ENCODE peak calls at places on chromosomes 4 and X, in six cellular contexts. B, C, W, P, Y and Z are unnamed samples.

GRCh38 chr4:139609647-139610046 is 53.6 kb upstream of the SETD7 start:
- DNase-seq in B (no peak), C (no peak), W (peak; percentile 37), P (no peak), Y (no peak), Z (no peak)

GRCh38 chr4:78592104-78592783 is 40.7 kb downstream of the ANXA3 start:
- DNase-seq in B (peak; percentile 71), C (no peak), W (no peak), P (peak; percentile 45), Y (no peak), Z (peak; percentile 44)

GRCh38 chr4:168731006-168731636 is 234.3 kb downstream of the PALLD start:
- DNase-seq in B (no peak), C (no peak), W (no peak), P (no peak), Y (no peak), Z (no peak)

GRCh38 chrX:42803320-42803719 is 25.4 kb upstream of the PPP1R2C start:
- DNase-seq in B (no peak), C (no peak), W (no peak), P (no peak), Y (no peak), Z (no peak)

GRCh38 chr4:56909083-56909981 is 1.6 kb downstream of the REST start:
- DNase-seq in B (peak; percentile 77), C (peak; percentile 72), W (peak; percentile 64), P (no peak), Y (peak; percentile 73), Z (peak; percentile 78)

GRCh38 chr4:6355052-6355451 is 85.4 kb downstream of the WFS1 start:
- DNase-seq in B (no peak), C (no peak), W (peak; percentile 36), P (no peak), Y (no peak), Z (no peak)

GRCh38 chr4:2867758-2868491 is 24.3 kb downstream of the ADD1 start:
- DNase-seq in B (peak; percentile 77), C (no peak), W (peak; percentile 61), P (no peak), Y (no peak), Z (no peak)

GRCh38 chr4:28250646-28251045 is 1390.0 kb downstream of the STIM2 start:
- DNase-seq in B (no peak), C (no peak), W (peak; percentile 61), P (no peak), Y (no peak), Z (no peak)

GRCh38 chrX:18426004-18426320 is 554 bp downstream of the CDKL5 start:
- DNase-seq in B (no peak), C (no peak), W (no peak), P (no peak), Y (no peak), Z (peak; percentile 3)

GRCh38 chrX:141278306-141278705 is 36.0 kb upstream of the SPANXC start:
- DNase-seq in B (peak; percentile 68), C (no peak), W (peak; percentile 29), P (no peak), Y (no peak), Z (peak; percentile 1)

GRCh38 chrX:155231163-155231562 is 14.9 kb downstream of the VBP1 start:
- DNase-seq in B (no peak), C (no peak), W (no peak), P (no peak), Y (no peak), Z (peak; percentile 47)

GRCh38 chrX:65493431-65493830 is 41.2 kb downstream of the LAS1L start:
- DNase-seq in B (no peak), C (no peak), W (no peak), P (no peak), Y (no peak), Z (no peak)

GRCh38 chrX:9928083-9928482 is 39.1 kb upstream of the CLDN34 start:
- DNase-seq in B (peak; percentile 83), C (no peak), W (no peak), P (no peak), Y (no peak), Z (no peak)

GRCh38 chr4:150211016-150211415 is 132.8 kb downstream of the DCLK2 start:
- DNase-seq in B (no peak), C (no peak), W (no peak), P (no peak), Y (no peak), Z (no peak)

GRCh38 chr4:80448056-80448455 is 112.5 kb downstream of the CFAP299 start:
- DNase-seq in B (no peak), C (no peak), W (no peak), P (no peak), Y (no peak), Z (no peak)

GRCh38 chr4:163113921-163114703 is 52.6 kb downstream of the NAF1 start:
- DNase-seq in B (no peak), C (no peak), W (no peak), P (no peak), Y (no peak), Z (no peak)

GRCh38 chrX:118066867-118067515 is 49.6 kb downstream of the KLHL13 start:
- DNase-seq in B (no peak), C (no peak), W (no peak), P (no peak), Y (no peak), Z (no peak)

GRCh38 chr4:147071341-147071740 is 125.7 kb upstream of the TTC29 start:
- DNase-seq in B (no peak), C (no peak), W (no peak), P (no peak), Y (no peak), Z (no peak)

GRCh38 chrX:119667111-119667928 is 25.6 kb downstream of the SEPTIN6 start:
- DNase-seq in B (no peak), C (no peak), W (no peak), P (no peak), Y (no peak), Z (no peak)

GRCh38 chrX:2608638-2609430 is 82.3 kb upstream of the CD99 start:
- DNase-seq in B (peak; percentile 94), C (peak; percentile 91), W (peak; percentile 82), P (peak; percentile 93), Y (peak; percentile 90), Z (peak; percentile 83)

GRCh38 chr4:168598191-168598590 is 101.3 kb downstream of the PALLD start:
- DNase-seq in B (no peak), C (no peak), W (peak; percentile 12), P (no peak), Y (no peak), Z (no peak)

GRCh38 chr4:113212613-113213012 is 163.2 kb downstream of the ANK2 start:
- DNase-seq in B (no peak), C (no peak), W (no peak), P (no peak), Y (no peak), Z (no peak)

GRCh38 chr4:145279122-145279960 is 99.0 kb upstream of the OTUD4 start:
- DNase-seq in B (no peak), C (no peak), W (peak; percentile 84), P (no peak), Y (peak; percentile 48), Z (no peak)

GRCh38 chr4:148654131-148654530 is 211.9 kb upstream of the NR3C2 start:
- DNase-seq in B (no peak), C (no peak), W (no peak), P (no peak), Y (no peak), Z (no peak)

GRCh38 chrX:56795309-56795868 is 66.3 kb downstream of the NBDY start:
- DNase-seq in B (peak; percentile 12), C (no peak), W (no peak), P (peak; percentile 8), Y (no peak), Z (no peak)

GRCh38 chrX:56798866-56799864 is 70.1 kb downstream of the NBDY start:
- DNase-seq in B (peak; percentile 41), C (no peak), W (no peak), P (peak; percentile 34), Y (peak; percentile 62), Z (no peak)

GRCh38 chrX:56794831-56795230 is 65.8 kb downstream of the NBDY start:
- DNase-seq in B (peak; percentile 10), C (no peak), W (no peak), P (peak; percentile 14), Y (no peak), Z (no peak)

GRCh38 chrX:56797966-56798711 is 69.1 kb downstream of the NBDY start:
- DNase-seq in B (peak; percentile 31), C (no peak), W (no peak), P (peak; percentile 8), Y (peak; percentile 63), Z (no peak)

DNA sequence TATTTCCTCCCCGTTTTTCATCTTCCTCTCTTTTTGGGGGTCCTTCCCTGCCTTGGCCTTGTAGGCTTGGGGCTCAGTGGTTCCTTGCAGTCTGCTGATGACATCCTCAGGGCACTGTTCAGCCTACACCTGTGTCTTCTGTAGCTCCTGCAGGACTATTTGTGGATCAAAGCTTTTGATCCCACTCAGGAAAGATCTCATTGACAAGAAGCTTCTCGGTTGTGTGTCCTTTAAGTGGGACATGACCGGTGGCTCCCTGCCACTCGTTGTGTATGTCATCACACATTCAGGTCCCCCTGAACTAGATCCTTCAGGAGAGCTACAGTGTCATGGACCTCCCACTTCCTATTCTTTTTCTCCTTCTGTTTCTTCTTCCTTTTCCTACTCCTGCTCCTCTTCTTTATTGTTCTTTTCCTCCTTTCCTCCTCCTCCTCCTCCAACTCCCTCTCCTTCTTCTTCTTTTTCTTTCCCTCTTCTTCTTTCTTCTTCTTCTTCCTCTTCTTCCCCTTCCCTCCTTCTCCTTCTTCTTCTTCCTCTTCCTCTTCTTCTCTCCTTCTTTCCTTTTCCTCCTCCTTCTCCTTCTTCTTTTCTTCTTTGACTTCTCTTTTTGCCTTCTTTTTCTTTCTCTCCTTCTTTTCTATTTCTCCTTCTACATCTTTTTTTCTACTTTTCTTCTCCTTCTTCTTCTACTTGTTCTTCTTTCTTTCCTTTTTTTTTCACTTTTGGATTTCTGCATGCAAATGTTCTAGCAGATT is 67.8 kb downstream of the NBDY start:
- DNase-seq in B (no peak), C (no peak), W (no peak), P (peak; percentile 10), Y (no peak), Z (no peak)
- H3K4me3 ChIP-seq in B (no peak overlapping the region), C (no peak overlapping the region), W (no peak overlapping the region), P (no peak overlapping the region), Y (no peak overlapping the region), Z (no peak overlapping the region)

GRCh38 chr4:7832331-7832730 is 107.3 kb downstream of the AFAP1 start:
- DNase-seq in B (no peak), C (no peak), W (no peak), P (no peak), Y (no peak), Z (no peak)
- TF ChIP-seq CTCF in B (no peak), C (no peak), W (no peak), P (no peak), Y (no peak), Z (no peak)

GRCh38 chrX:51892921-51893745 is at the start of gene MAGED1:
- DNase-seq in B (peak; percentile 97), C (peak; percentile 88), W (peak; percentile 98), P (peak; percentile 88), Y (peak; percentile 88), Z (peak; percentile 94)
- H3K4me3 ChIP-seq in B (peak within 1 kb of the TSS; percentile 95), C (peak within 1 kb of the TSS; percentile 74), W (peak within 1 kb of the TSS; percentile 87), P (peak within 1 kb of the TSS; percentile 40), Y (peak within 1 kb of the TSS; percentile 69), Z (peak within 1 kb of the TSS; percentile 83)

DNA sequence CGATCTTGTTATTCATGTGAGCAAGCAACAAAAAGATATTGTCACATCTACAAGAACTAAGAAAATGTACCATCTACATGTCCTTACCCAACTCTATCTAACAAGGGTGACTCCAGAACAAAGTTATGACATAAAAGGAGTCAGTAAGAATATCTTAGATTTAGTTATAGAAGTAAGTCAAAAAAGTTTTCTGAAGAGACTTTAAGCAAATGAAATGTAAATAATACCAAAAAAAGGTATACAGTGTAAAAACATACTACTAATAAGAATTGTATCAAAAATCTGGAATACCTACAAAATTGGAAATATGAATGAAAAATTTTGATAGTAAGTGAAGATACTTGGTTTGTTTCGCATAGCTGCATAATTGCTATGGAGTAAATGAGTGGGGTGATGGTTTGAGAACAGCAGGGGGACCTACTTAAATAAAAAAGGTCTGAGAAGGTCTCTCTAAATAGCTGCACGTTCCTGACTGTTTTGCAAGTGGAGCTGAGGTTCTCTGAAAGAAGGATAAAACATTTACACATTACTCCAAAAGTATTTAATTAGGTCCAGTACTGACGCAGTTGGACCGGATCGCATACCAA is 51.0 kb upstream of the ENPP6 start:
- DNase-seq in B (peak; percentile 26), C (no peak), W (peak; percentile 17), P (no peak), Y (no peak), Z (peak; percentile 66)
- TF ChIP-seq CTCF in B (no peak), C (peak; percentile 3), W (no peak), P (no peak), Y (no peak), Z (no peak)